ENCODE peak calls at places on chromosomes 7 and 10, in nine cellular contexts. S is heart left ventricle, L is B cell, K is psoas muscle, X is cardiac muscle cell, V is IMR-90, M is AG09309, A is prostate gland, Q is RWPE1. Z is an unnamed sample.

GRCh38 chr10:61992059-61992460 is 90.6 kb downstream of the ARID5B start:
- DNase-seq in A (no peak), V (peak), Q (no peak), S (peak), X (no peak), K (no peak), M (no peak), L (no peak), Z (no peak)

GRCh38 chr10:33963656-33964175 is 629.2 kb upstream of the NRP1 start:
- DNase-seq in V (peak), Q (no peak), A (no peak), L (no peak), S (no peak), K (no peak), X (no peak), M (peak), Z (no peak)

GRCh38 chr10:5591336-5591824 is 66.6 kb downstream of the CALML3 start:
- DNase-seq in M (no peak), Q (no peak), X (no peak), S (no peak), K (no peak), L (no peak), V (no peak), A (no peak), Z (no peak)

GRCh38 chr10:3427316-3427715 is 254.7 kb upstream of the PITRM1 start:
- DNase-seq in L (no peak), X (no peak), K (no peak), S (no peak), V (peak), Q (no peak), A (no peak), M (no peak), Z (no peak)

GRCh38 chr7:105876964-105877601 is 684 bp upstream of the ATXN7L1 start:
- DNase-seq in K (peak), L (no peak), A (peak), S (no peak), Q (peak), X (peak), V (peak), M (no peak), Z (no peak)

GRCh38 chr10:68135922-68136718 is 26.8 kb downstream of the MYPN start:
- DNase-seq in X (no peak), S (no peak), K (no peak), M (peak), V (peak), Q (peak), L (no peak), A (no peak), Z (no peak)

GRCh38 chr10:68137174-68137573 is 27.9 kb downstream of the MYPN start:
- DNase-seq in Q (no peak), L (no peak), A (no peak), M (peak), X (no peak), V (peak), K (no peak), S (no peak), Z (no peak)

GRCh38 chr7:123998921-123999320 is 33.9 kb downstream of the TMEM229A start:
- DNase-seq in Q (no peak), S (no peak), V (no peak), M (no peak), A (no peak), K (no peak), X (no peak), L (no peak), Z (no peak)

GRCh38 chr7:124201768-124202349 is 169.0 kb upstream of the TMEM229A start:
- DNase-seq in V (peak), K (no peak), A (no peak), X (no peak), S (no peak), M (no peak), Q (no peak), L (no peak), Z (no peak)

GRCh38 chr7:32905175-32905662 is 13.7 kb upstream of the KBTBD2 start:
- DNase-seq in Q (peak), V (peak), K (no peak), X (peak), L (peak), S (peak), M (peak), A (no peak), Z (no peak)

GRCh38 chr10:93503075-93503474 is 6.7 kb downstream of the CEP55 start:
- DNase-seq in Q (no peak), K (no peak), S (no peak), V (no peak), X (peak), M (no peak), L (no peak), A (no peak), Z (peak)

GRCh38 chr7:24401628-24402593 is 117.9 kb downstream of the NPY start:
- DNase-seq in V (peak), L (no peak), Q (peak), K (no peak), M (no peak), A (no peak), X (peak), S (no peak), Z (no peak)

GRCh38 chr7:80517177-80517804 is 5.4 kb upstream of the GNAT3 start:
- DNase-seq in L (no peak), M (no peak), Q (no peak), S (no peak), A (no peak), X (no peak), V (no peak), K (no peak), Z (no peak)
- TF ChIP-seq CTCF in L (no peak), M (no peak), Q (no peak), S (peak), A (no peak), X (no peak), V (no peak), K (no peak), Z (no peak)

GRCh38 chr7:99384523-99384922 is 10.0 kb downstream of the ARPC1B start:
- DNase-seq in K (no peak), A (no peak), L (no peak), M (no peak), S (no peak), V (no peak), X (no peak), Q (no peak), Z (no peak)
- TF ChIP-seq CTCF in K (no peak), A (no peak), L (no peak), M (no peak), S (no peak), V (no peak), X (no peak), Q (no peak), Z (no peak)

GRCh38 chr10:103543617-103544525 is 50.4 kb downstream of the NEURL1 start:
- DNase-seq in V (no peak), L (no peak), M (no peak), X (no peak), Q (no peak), S (no peak), A (no peak), K (no peak), Z (no peak)

GRCh38 chr10:103544657-103545310 is 51.3 kb downstream of the NEURL1 start:
- DNase-seq in K (no peak), Q (no peak), V (no peak), X (no peak), A (no peak), L (no peak), S (no peak), M (no peak), Z (no peak)

GRCh38 chr10:103540722-103541121 is 47.2 kb downstream of the NEURL1 start:
- DNase-seq in K (no peak), A (no peak), Q (no peak), M (no peak), L (no peak), X (no peak), V (peak), S (no peak), Z (no peak)

GRCh38 chr10:103545366-103545765 is 51.9 kb downstream of the NEURL1 start:
- DNase-seq in A (no peak), V (no peak), X (no peak), K (no peak), Q (no peak), M (no peak), L (no peak), S (no peak), Z (no peak)

GRCh38 chr10:103542764-103543616 is 49.5 kb downstream of the NEURL1 start:
- DNase-seq in A (peak), M (no peak), X (peak), S (peak), Q (no peak), K (no peak), V (peak), L (no peak), Z (peak)
- TF ChIP-seq CTCF in A (peak), M (peak), X (peak), S (peak), Q (peak), K (peak), V (peak), L (peak), Z (peak)

GRCh38 chr10:11363497-11363896 is 248.0 kb downstream of the USP6NL start:
- DNase-seq in K (no peak), Q (no peak), M (no peak), X (no peak), L (no peak), V (no peak), A (no peak), S (no peak), Z (no peak)
- TF ChIP-seq CTCF in K (no peak), Q (no peak), M (no peak), X (no peak), L (no peak), V (no peak), A (no peak), S (no peak), Z (no peak)

GRCh38 chr7:150927954-150928340 is 50.2 kb downstream of the KCNH2 start:
- DNase-seq in Q (peak), A (no peak), S (no peak), V (peak), X (no peak), M (no peak), L (no peak), K (no peak), Z (no peak)
- TF ChIP-seq CTCF in Q (no peak), A (no peak), S (no peak), V (peak), X (no peak), M (no peak), L (no peak), K (no peak), Z (no peak)

GRCh38 chr10:125448596-125448995 is 234.4 kb downstream of the TEX36 start:
- DNase-seq in M (no peak), Q (peak), A (no peak), L (no peak), V (peak), K (no peak), X (peak), S (no peak), Z (no peak)
- TF ChIP-seq CTCF in M (peak), Q (peak), A (no peak), L (peak), V (peak), K (peak), X (no peak), S (no peak), Z (peak)

DNA sequence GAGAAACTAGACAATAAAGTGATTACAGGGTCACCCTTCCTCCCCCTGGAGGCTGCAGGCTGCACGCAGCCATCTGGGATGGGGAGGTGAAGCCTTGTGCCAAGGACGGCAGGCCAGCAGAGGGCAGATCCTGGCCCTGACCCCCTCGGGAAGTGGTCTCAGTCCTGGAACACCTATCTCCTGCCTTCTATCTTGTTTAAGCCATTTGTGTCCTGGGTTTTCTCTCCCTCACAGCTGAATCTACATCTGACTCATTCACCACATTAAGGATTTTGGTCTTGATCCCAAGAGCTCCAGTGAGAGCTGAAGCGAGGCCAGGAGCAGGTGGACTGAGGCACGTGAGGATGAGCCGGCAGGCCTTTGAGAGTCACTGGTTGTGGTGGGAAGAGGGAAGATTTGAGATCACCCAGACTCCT is 16.4 kb upstream of the PARP12 start:
- DNase-seq in S (no peak), V (peak), A (no peak), K (peak), M (no peak), L (no peak), Q (no peak), X (peak), Z (no peak)
- TF ChIP-seq CTCF in S (no peak), V (peak), A (no peak), K (peak), M (peak), L (no peak), Q (no peak), X (peak), Z (peak)

DNA sequence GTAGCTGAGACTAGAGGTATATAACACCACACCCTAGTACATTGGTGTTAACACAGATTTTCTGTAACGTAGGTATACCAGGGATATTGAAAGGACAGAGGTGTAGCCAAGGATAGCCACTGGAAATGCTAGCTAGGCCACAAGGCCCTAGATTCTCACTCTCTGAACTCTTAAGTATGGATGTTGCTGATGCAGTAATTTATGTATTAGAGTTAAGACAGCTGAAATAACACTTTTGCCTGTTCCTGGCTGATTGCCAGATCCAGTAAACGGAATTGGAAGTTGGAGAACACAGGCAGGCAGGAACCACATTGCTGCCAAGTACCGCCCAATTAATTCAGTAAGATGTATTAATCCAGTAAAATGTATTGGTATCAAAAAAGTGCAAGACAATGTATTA is 1.8 kb downstream of the CALU start:
- DNase-seq in S (peak), V (no peak), X (no peak), L (no peak), K (no peak), A (no peak), M (no peak), Q (no peak), Z (no peak)
- TF ChIP-seq CTCF in S (no peak), V (no peak), X (no peak), L (no peak), K (no peak), A (no peak), M (no peak), Q (no peak), Z (no peak)

Z was measured in GM06990.